ENCODE peak calls at places on chromosomes 6 and 20, in four cellular contexts. W is uterus, M is lung, P is upper lobe of right lung. Z is an unnamed sample. For H3K4me1, the result is how much of the 10 kb centered on the place peaks cover.

GRCh38 chr6:51352506-51353029 is 533.9 kb downstream of the TFAP2B start:
- DNase-seq in M (no peak), W (no peak), P (no peak), Z (no peak)

GRCh38 chr20:33685328-33686007 is 717 bp downstream of the E2F1 start:
- DNase-seq in W (peak), M (no peak), P (no peak), Z (no peak)

GRCh38 chr20:60057866-60058807 is 99.9 kb downstream of the CDH26 start:
- DNase-seq in P (peak), M (peak), W (no peak), Z (peak)

GRCh38 chr6:56169366-56169765 is 78.0 kb downstream of the COL21A1 start:
- DNase-seq in W (no peak), P (no peak), M (no peak), Z (no peak)

GRCh38 chr6:17099401-17100059 is 2.3 kb upstream of the STMND1 start:
- DNase-seq in P (no peak), W (no peak), M (no peak), Z (no peak)

GRCh38 chr6:111813247-111814162 is 59.7 kb downstream of the FYN start:
- DNase-seq in M (no peak), W (no peak), P (no peak), Z (no peak)

GRCh38 chr6:127635091-127635490 is 58.1 kb downstream of the C6orf58 start:
- DNase-seq in P (no peak), W (no peak), M (no peak), Z (no peak)

GRCh38 chr20:18174906-18175683 is 37.4 kb downstream of the KAT14 start:
- DNase-seq in M (no peak), W (no peak), P (no peak), Z (no peak)

GRCh38 chr6:52538252-52538905 is 38.5 kb downstream of the TRAM2 start:
- DNase-seq in W (no peak), M (no peak), P (no peak), Z (no peak)

GRCh38 chr6:82264824-82265223 is 17.3 kb upstream of the IBTK start:
- DNase-seq in M (no peak), P (no peak), W (no peak), Z (no peak)

GRCh38 chr20:54172856-54173652 is 732 bp downstream of the CYP24A1 start:
- DNase-seq in W (no peak), P (no peak), M (no peak), Z (no peak)

GRCh38 chr6:85537055-85537494 is 56.6 kb downstream of the SNX14 start:
- DNase-seq in W (no peak), M (no peak), P (no peak), Z (no peak)

DNA sequence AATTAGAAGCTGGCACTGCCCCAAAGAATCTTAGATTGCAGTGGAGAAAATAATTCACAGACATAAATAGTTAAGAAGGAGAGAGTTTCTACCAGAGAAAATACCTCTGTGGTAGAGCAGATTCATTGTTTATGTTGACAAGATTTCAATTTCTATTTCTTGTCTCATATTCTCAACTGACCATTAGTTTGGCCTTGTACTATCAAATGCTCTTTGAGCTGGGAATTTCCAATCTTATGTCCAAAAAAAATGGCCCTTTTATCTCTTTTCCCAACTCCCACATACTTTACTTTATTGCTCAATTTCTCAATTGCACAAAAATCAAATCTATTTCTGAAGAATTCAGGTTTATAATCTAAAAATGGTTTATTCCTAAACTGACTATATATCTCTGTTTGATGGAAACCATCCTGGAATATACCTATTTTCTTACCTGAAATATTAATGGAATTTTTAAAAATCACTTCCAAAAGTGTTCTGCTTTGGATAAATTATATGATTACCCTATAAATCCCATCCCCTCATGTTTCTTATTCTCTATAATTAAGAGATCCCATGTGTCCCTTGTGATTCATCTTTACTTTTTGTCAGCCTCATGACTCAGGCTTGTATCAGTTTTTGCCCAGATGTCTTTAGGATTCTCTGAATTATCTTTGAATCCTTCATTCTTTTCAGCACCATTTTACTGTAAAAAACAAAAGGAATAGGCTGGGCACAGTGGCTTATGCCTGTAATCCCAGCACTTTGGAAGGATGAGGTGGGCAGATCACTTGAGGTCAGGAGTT is 804.3 kb upstream of the CITED2 start:
- DNase-seq in P (no peak), W (no peak), M (no peak), Z (no peak)
- H3K27ac ChIP-seq in P (no peak), W (no peak), M (no peak), Z (no peak)

DNA sequence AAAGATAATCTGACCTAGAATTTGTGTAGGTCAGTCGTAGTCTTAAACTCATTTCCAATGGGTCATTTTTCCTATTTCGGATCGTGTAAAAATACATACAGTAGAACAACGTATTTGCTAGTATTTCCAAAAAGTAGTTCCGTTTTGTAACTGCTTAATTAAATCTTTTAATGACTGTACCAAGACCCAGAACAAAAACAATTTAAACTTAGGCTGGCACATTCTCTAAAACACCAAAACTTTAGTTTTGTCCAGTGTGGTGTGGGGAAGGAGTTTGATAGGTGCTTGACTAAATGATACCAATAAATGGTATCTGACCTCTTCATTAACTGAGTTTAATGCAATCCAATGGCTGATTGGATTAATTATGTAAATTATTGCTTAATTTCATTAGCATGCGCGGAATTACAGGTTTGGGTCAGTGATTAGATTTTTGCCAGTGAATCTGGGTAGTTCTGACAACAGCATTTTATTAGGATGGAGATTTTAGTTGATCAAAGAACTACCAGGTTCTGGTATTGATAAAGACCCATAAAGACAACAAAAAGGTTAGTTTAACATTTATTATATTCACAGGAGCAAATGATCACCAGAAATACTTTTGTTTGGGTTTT is 20.8 kb downstream of the OR2B2 start:
- DNase-seq in P (no peak), W (no peak), M (no peak), Z (no peak)
- H3K4me3 ChIP-seq in P (peak), W (no peak), M (no peak), Z (peak)

DNA sequence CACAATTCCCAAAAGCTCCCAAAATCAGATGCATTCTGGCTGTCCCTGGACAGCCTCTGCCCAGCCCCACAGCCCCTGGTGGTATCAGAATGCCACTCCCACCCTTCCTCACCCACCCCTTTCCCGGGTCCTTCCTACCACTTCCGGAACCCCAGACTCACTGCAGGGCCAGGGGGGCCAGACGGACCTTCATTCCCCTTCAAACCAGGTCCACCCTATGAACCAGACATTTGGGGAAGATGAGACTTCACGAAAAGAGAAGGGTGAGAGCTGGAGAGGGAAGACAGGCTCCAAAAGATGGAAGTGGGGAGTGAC is 20.4 kb downstream of the COL11A2 start:
- DNase-seq in M (no peak), P (no peak), W (no peak), Z (no peak)
- H3K4me1 ChIP-seq in M (under half), P (under half), W (under half), Z (under half)

DNA sequence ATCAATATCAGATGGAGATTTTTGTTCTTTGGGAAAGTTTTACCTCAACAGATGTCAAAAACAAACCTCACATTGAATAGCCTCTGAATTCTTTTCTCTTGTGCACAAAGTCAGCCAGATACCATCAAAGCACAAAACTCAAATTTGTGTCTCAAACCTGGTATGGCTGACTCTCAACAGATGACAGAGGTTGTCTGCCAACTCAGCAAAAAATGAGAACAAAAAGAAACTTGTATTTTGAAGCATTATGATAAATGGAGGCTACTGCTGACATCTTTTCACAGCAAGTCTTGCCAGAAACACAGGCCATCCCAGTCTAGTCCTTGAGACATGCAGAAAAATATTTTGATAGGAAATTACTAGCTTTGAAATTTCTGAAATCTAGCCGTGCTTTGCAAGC is 79.8 kb downstream of the KIF16B start:
- DNase-seq in W (no peak), M (no peak), P (no peak), Z (no peak)
- H3K27ac ChIP-seq in W (no peak), M (no peak), P (no peak), Z (no peak)

GRCh38 chr6:42790549-42791181 is 8.8 kb downstream of the BICRAL start:
- DNase-seq in W (no peak), M (no peak), P (no peak), Z (no peak)

GRCh38 chr6:42791706-42792320 is 10.0 kb downstream of the BICRAL start:
- DNase-seq in W (no peak), M (no peak), P (no peak), Z (no peak)

GRCh38 chr6:42786525-42786985 is 4.7 kb downstream of the BICRAL start:
- DNase-seq in W (no peak), M (no peak), P (no peak), Z (no peak)

GRCh38 chr6:42787018-42787611 is 5.3 kb downstream of the BICRAL start:
- DNase-seq in M (no peak), P (no peak), W (no peak), Z (no peak)

DNA sequence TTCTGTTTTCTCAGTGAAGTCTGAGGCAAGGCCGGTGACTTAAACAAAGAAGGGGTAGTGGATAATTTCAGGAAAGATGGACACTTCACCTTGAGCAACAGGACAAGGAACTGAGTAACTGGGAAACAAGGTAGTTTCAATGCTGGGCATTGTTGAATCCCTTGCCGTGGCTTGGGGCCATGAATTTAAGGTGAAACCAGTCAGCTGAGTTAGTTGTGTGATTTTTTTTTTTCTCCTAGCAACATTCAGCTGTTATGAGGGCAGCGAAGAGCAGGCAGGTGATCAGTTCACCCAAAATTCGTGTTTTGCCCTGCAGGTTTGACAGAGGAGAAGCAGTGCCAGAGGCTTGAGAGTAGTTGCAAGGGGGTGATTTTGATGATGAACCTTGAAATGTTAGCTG is 6.8 kb downstream of the BICRAL start:
- DNase-seq in M (no peak), W (no peak), P (no peak), Z (no peak)
- H3K4me3 ChIP-seq in M (no peak), W (no peak), P (no peak), Z (no peak)

GRCh38 chr6:35026434-35027222 is 114.5 kb downstream of the TCP11 start:
- DNase-seq in P (no peak), M (no peak), W (no peak), Z (no peak)

GRCh38 chr6:35024601-35025054 is 116.5 kb downstream of the TCP11 start:
- DNase-seq in W (no peak), P (peak), M (peak), Z (peak)

GRCh38 chr6:35023601-35024000 is 117.5 kb downstream of the TCP11 start:
- DNase-seq in M (no peak), P (no peak), W (no peak), Z (no peak)

GRCh38 chr6:35027807-35028206 is 113.3 kb downstream of the TCP11 start:
- DNase-seq in W (no peak), P (no peak), M (no peak), Z (no peak)

GRCh38 chr6:35025241-35026188 is 115.6 kb downstream of the TCP11 start:
- DNase-seq in P (no peak), W (no peak), M (no peak), Z (no peak)
- H3K4me1 ChIP-seq in P (half or more), W (under half), M (under half), Z (half or more)

DNA sequence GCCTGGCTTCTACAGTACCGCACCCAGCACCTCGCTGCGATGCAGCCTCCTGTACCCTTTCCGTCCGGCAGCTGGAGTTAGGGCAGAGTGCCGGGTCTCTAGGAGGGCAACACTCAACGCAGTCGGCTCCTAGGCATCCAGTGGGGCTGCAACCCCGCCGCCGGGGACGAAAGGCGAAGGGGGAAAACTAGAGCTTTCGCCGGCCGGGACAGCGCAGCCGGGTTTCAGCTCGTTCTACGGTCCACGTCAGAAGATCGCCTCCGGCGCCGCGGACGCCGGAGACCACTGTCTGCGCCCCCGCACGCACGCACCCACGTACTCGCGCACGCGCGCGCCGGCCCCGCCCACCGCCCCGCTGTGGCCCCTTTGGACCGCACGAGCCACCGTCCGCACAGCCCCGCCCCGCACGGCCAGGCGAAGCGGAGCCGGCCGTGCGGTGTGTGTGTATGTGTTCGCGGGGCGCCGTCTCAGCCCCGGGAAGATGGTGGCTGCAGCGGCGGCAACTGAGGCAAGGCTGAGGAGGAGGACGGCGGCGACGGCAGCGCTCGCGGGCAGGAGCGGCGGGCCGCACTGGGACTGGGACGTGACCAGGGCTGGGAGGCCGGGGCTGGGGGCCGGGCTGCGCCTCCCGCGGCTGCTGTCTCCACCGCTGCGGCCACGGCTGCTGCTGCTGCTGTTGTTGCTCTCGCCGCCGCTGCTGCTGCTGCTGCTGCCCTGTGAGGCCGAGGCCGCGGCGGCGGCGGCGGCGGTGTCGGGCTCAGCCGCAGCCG is at the start of gene ATRN:
- DNase-seq in M (peak), P (peak), W (peak), Z (peak)
- H3K27ac ChIP-seq in M (peak), P (peak), W (peak), Z (peak)

GRCh38 chr20:31474097-31474436 is 860 bp downstream of the DEFB124 start:
- DNase-seq in P (no peak), W (no peak), M (no peak), Z (no peak)

GRCh38 chr20:31476313-31476623 is 1.2 kb downstream of the REM1 start:
- DNase-seq in W (no peak), M (no peak), P (no peak), Z (no peak)

GRCh38 chr20:31473331-31474096 is 1.4 kb downstream of the DEFB124 start:
- DNase-seq in M (no peak), W (no peak), P (no peak), Z (no peak)

GRCh38 chr20:31475472-31476312 is 604 bp downstream of the REM1 start:
- DNase-seq in M (no peak), P (no peak), W (no peak), Z (no peak)

DNA sequence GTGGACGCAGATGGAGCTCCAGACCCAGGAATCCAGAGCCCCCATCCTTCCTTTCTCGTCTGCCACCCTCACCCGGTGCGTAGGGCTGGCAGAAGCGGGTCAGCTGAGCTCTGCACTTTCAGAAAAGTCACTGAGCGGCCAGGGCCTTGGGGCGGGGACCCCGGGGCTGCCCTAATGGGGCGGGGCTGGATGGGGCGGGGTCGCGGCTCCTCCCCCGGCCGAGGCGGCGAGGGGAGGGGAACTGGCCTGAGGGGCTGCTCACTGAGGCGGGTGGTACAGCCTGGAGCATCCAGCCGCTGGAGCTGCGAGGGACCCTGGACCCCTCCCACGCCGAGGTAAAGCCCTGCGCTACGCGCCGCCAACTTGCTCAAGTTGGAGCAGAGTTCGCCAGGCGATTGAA is at the start of the genes DEFB124 and REM1:
- DNase-seq in P (peak), M (no peak), W (peak), Z (peak)
- H3K4me3 ChIP-seq in P (peak), M (no peak), W (peak), Z (peak)

DNA sequence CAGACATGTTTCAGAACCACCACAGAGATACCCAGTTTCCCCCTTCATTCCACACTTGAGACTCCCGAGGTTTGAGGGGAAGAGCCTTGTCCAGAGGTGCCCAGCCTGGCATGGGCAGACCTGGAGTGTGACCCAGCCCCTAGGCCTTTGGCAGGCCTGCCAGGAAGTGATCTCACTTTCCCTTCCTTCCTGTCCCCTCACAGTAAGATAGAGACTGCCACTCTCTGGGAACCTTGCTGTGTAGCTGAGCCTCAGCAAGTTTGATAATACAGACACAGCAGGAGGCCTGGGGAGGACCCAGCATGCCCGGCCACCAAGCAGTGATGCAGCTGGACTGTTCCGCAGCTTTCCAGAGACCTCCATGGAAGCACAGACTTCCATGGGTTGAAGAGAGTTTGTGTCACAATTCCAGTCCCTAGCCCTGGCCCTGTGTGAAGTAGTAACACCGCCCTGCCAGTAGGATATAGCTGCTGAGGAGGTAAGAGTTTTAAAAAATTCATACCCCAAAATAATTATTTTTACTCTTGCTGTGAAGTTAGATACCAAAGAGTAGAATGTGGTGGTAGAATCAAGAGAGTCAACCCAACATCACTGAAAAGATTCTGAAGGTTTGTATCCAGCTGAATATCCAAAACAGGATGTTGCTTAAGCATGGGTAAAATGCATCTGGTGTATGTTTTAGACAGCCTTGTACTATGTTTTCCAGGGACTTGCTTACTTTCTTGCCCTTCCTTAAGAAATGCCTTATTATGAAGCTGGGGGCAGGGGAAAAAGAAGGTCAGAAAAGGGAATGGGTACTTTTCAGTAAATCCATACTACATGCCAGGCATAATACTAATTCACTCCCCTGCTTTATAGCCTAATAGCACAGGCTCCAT is 16.3 kb downstream of the PKIG start:
- DNase-seq in P (no peak), M (no peak), W (peak), Z (peak)
- H3K4me1 ChIP-seq in P (half or more), M (under half), W (under half), Z (half or more)

Z was measured in left ventricle myocardium inferior.